ENCODE peak calls at places on chromosomes 4 and X, in four cellular contexts. Z, M, R and A are unnamed samples.

GRCh38 chrX:71492086-71493065 is 40.5 kb upstream of the OGT start:
- DNase-seq in Z (peak; percentile 26), R (peak; percentile 20), M (peak; percentile 51), A (peak; percentile 77)

GRCh38 chr4:101790521-101791188 is at the start of gene BANK1:
- DNase-seq in Z (peak; percentile 2), R (peak; percentile 8), M (no peak), A (peak; percentile 86)

GRCh38 chr4:55503164-55503563 is 43.5 kb downstream of the CLOCK start:
- DNase-seq in Z (peak; percentile 84), M (peak; percentile 36), R (no peak), A (no peak)

GRCh38 chr4:2388430-2389182 is 29.8 kb downstream of the ZFYVE28 start:
- DNase-seq in M (no peak), R (no peak), Z (peak; percentile 11), A (no peak)

GRCh38 chr4:105137460-105137859 is 9.2 kb upstream of the TET2 start:
- DNase-seq in Z (no peak), M (no peak), R (no peak), A (no peak)

GRCh38 chrX:149825424-149825823 is 43.7 kb downstream of the MAGEA9 start:
- DNase-seq in M (peak; percentile 22), Z (no peak), R (no peak), A (no peak)

GRCh38 chrX:118726887-118727685 is at the start of gene IL13RA1:
- DNase-seq in Z (peak; percentile 76), M (peak; percentile 58), R (peak; percentile 9), A (peak; percentile 91)

GRCh38 chr4:169202143-169202699 is 68.5 kb downstream of the SH3RF1 start:
- DNase-seq in R (no peak), M (no peak), Z (no peak), A (no peak)

GRCh38 chrX:30864383-30864785 is 24.7 kb downstream of the TAB3 start:
- DNase-seq in M (no peak), R (no peak), Z (no peak), A (no peak)

GRCh38 chrX:116204947-116205346 is 34.4 kb downstream of the AGTR2 start:
- DNase-seq in M (peak; percentile 4), Z (no peak), R (no peak), A (no peak)

GRCh38 chrX:72002886-72003285 is 92.2 kb downstream of the NHSL2 start:
- DNase-seq in M (no peak), R (no peak), Z (no peak), A (no peak)

GRCh38 chr4:169189372-169189771 is 81.4 kb downstream of the SH3RF1 start:
- DNase-seq in Z (no peak), M (no peak), R (no peak), A (no peak)

GRCh38 chr4:103754844-103755243 is 35.1 kb upstream of the TACR3 start:
- DNase-seq in Z (no peak), R (no peak), M (no peak), A (no peak)

GRCh38 chr4:185567828-185568442 is 32.6 kb upstream of the PDLIM3 start:
- DNase-seq in Z (peak; percentile 78), M (peak; percentile 45), R (peak; percentile 37), A (no peak)

GRCh38 chrX:41067721-41068120 is 17.5 kb upstream of the USP9X start:
- DNase-seq in R (no peak), Z (no peak), M (no peak), A (no peak)

GRCh38 chrX:41064028-41064427 is 21.2 kb upstream of the USP9X start:
- DNase-seq in M (no peak), Z (peak; percentile 55), R (no peak), A (no peak)

GRCh38 chrX:41066391-41066790 is 18.9 kb upstream of the USP9X start:
- DNase-seq in M (no peak), Z (no peak), R (no peak), A (no peak)

DNA sequence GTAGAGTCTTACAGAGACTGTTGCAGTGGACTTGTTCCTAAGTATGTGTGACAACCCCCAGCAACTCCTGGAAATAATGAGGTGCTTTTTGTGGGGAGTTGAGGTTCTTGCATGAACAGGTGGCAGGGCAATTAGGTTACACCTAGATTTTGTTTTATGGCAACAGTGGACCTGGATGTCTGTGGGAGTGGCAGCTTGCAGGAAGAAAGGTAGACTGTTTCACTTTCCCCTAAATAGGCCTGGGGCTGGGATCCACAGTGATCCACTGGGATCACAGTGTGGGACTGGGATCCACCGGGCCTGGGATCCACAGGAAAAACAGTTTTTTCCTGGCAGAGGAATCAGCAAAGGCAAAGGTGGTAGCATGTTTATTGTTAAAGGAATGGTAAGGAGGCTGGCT is 18.3 kb upstream of the USP9X start:
- DNase-seq in M (no peak), R (no peak), Z (no peak), A (no peak)
- H3K27ac ChIP-seq in M (no peak overlapping the region), R (no peak overlapping the region), Z (no peak overlapping the region), A (no peak overlapping the region)

GRCh38 chr4:159422626-159423025 is 319.7 kb downstream of the RAPGEF2 start:
- DNase-seq in M (no peak), R (no peak), Z (no peak), A (no peak)
- H3K27ac ChIP-seq in M (no peak overlapping the region), R (peak overlapping the region; percentile 38), Z (no peak overlapping the region), A (no peak overlapping the region)

GRCh38 chr4:51943221-51943620 is 76.9 kb downstream of the LRRC66 start:
- DNase-seq in R (no peak), Z (peak; percentile 28), M (no peak), A (no peak)

GRCh38 chr4:51942833-51943215 is 77.3 kb downstream of the LRRC66 start:
- DNase-seq in R (no peak), Z (no peak), M (no peak), A (no peak)

DNA sequence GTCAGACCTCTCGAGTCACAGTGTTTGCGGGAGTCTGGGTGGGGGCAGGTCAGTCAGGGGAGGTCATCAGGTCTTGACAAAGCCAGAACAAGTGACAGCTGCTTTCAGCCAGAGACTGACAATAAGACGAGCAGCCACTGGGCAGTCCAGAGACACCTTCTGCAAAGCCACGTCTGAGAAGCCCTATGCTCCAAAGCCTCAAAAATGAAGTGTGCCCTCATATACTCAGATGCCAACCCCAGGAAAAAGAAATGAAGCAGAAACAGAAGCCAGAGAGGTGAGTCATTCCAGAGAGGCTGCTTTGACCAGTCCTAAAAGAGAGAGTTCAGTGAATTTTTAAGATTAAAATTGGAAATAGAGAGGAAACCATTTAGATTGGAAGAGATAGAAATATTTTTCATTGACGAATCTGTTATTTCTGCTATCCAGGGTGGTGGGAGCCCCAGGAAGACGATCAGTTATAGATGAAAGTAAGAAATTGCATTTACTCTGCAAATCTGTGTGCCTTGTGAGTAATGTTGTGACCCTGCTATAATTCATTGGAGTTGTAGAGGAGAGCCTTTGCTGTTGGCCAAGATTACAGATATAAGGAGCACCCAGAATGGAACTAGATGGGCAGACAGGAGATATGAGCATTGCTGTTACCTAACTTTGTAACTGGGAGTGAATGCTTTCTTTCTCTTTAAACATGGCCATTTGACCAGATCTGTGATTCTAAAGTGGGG is 77.9 kb downstream of the LRRC66 start:
- DNase-seq in Z (no peak), R (no peak), M (no peak), A (no peak)
- H3K27ac ChIP-seq in Z (no peak overlapping the region), R (no peak overlapping the region), M (no peak overlapping the region), A (no peak overlapping the region)

GRCh38 chr4:1193206-1194027 is 21.0 kb upstream of the SPON2 start:
- DNase-seq in Z (no peak), M (no peak), R (no peak), A (peak; percentile 50)
- H3K27ac ChIP-seq in Z (peak overlapping the region; percentile 95), M (no peak overlapping the region), R (no peak overlapping the region), A (peak overlapping the region; percentile 81)

GRCh38 chr4:107744532-107744931 is 24.5 kb upstream of the PAPSS1 start:
- DNase-seq in R (no peak), Z (no peak), M (no peak), A (no peak)
- H3K27ac ChIP-seq in R (no peak overlapping the region), Z (no peak overlapping the region), M (no peak overlapping the region), A (no peak overlapping the region)

GRCh38 chr4:153115322-153116100 is 88.7 kb upstream of the TRIM2 start:
- DNase-seq in M (peak; percentile 66), R (no peak), Z (peak; percentile 77), A (no peak)
- H3K27ac ChIP-seq in M (peak overlapping the region; percentile 78), R (no peak overlapping the region), Z (peak overlapping the region; percentile 31), A (peak overlapping the region; percentile 60)

GRCh38 chr4:86344127-86344526 is 15.7 kb downstream of the MAPK10 start:
- DNase-seq in Z (no peak), R (no peak), M (no peak), A (no peak)

GRCh38 chr4:86334020-86334750 is 25.7 kb downstream of the MAPK10 start:
- DNase-seq in Z (no peak), M (no peak), R (no peak), A (no peak)

GRCh38 chr4:86333236-86333635 is 26.6 kb downstream of the MAPK10 start:
- DNase-seq in M (no peak), Z (no peak), R (no peak), A (no peak)

GRCh38 chr4:86338521-86338920 is 21.3 kb downstream of the MAPK10 start:
- DNase-seq in Z (no peak), M (no peak), R (no peak), A (no peak)

GRCh38 chr4:86338989-86339388 is 20.9 kb downstream of the MAPK10 start:
- DNase-seq in R (no peak), M (peak; percentile 95), Z (peak; percentile 95), A (no peak)
- H3K27ac ChIP-seq in R (peak overlapping the region; percentile 60), M (peak overlapping the region; percentile 92), Z (no peak overlapping the region), A (no peak overlapping the region)

DNA sequence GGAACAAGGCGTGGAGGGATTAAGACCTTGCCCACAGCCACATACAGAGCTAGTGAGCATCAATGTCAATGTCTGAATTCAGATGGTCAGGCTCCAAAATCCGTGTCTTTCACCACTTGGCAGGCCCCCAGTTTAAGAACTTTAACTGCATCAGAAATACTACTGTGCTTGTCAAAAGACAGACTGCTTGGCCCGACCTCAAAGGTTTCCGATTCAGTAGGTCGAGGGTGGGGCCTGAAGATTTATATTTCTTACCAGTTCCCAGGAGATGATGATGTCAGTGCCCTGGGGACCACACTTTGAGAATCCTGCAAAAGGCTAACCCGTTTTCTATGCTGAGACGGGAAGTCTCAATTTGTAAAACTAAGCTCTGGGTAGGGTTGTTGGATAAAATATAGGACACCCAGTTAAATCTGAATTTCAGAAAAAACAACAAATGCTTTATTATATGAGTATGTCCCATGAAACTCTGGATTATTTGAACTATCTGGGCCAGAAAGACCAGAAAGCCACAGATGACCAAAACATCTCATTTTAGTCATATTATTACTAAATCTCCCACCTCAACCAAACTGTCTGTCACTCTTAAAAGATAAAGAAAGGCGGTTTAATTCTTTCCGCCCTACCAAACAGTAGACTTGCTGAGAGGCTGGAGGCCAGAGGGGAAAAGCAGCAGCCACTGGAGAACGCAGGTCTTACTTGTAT is 42.7 kb downstream of the GATB start:
- DNase-seq in R (no peak), M (no peak), Z (no peak), A (no peak)
- H3K27ac ChIP-seq in R (peak overlapping the region; percentile 87), M (no peak overlapping the region), Z (no peak overlapping the region), A (no peak overlapping the region)

DNA sequence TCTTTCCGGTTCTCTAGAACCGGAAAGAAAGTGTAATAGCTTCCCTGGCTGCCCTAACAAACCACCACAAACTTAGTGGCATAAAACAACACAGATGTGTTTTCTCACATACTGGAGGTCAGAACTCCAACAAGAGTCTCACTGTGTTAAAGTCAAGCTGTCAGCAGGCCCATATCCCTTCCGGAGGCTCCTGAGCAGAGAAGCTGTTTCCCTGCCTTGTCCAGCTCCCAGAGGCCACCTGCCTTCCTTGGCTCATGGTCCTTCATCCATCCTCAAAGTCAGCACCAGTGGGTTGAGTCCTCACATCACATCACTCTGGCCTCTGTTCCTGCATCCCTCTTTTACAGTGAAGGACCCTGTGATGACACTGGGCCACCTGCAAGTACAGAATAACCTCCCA is 49.8 kb upstream of the HMX1 start:
- DNase-seq in Z (no peak), R (no peak), M (no peak), A (no peak)
- H3K27ac ChIP-seq in Z (no peak overlapping the region), R (no peak overlapping the region), M (no peak overlapping the region), A (no peak overlapping the region)